ENCODE peak calls at places on chromosomes 13 and 19, in nine cellular contexts. C is astrocyte of the spinal cord; L is SK-N-MC; B is fibroblast of the aortic adventitia; A is breast epithelium; H is tibial artery; T is aorta; U is DND-41; P is CD4-positive, CD25-positive, alpha-beta regulatory T cell. K is an unnamed sample.

GRCh38 chr19:23440791-23441190 is 45.5 kb upstream of the ZNF91 start:
- DNase-seq in H (no peak), A (no peak), U (peak), C (no peak), B (no peak), T (no peak), P (no peak), L (no peak), K (no peak)

GRCh38 chr13:79427265-79427664 is 21.2 kb upstream of the RBM26 start:
- DNase-seq in T (no peak), H (no peak), L (no peak), A (no peak), P (no peak), C (no peak), B (no peak), U (no peak), K (no peak)

GRCh38 chr13:80123945-80124344 is 217.0 kb downstream of the SPRY2 start:
- DNase-seq in C (no peak), P (no peak), U (no peak), L (no peak), B (no peak), A (no peak), T (no peak), H (no peak), K (no peak)

GRCh38 chr13:51259359-51259645 is 37.1 kb downstream of the FAM124A start:
- DNase-seq in T (no peak), L (no peak), H (no peak), B (no peak), P (no peak), U (no peak), C (no peak), A (no peak), K (no peak)

GRCh38 chr19:11191934-11192333 is 5.4 kb downstream of the KANK2 start:
- DNase-seq in C (no peak), L (no peak), P (no peak), T (no peak), U (no peak), H (no peak), A (no peak), B (no peak), K (no peak)

GRCh38 chr19:21848706-21849105 is 12.7 kb upstream of the ZNF43 start:
- DNase-seq in A (no peak), H (no peak), L (no peak), P (no peak), T (no peak), B (no peak), U (no peak), C (no peak), K (no peak)

GRCh38 chr19:51341976-51342580 is at the start of gene VSIG10L:
- DNase-seq in T (no peak), A (no peak), P (no peak), C (no peak), L (no peak), B (no peak), U (no peak), H (no peak), K (no peak)

GRCh38 chr13:27654059-27654458 is 32.4 kb downstream of the POLR1D start:
- DNase-seq in L (no peak), P (no peak), C (no peak), U (no peak), H (no peak), B (no peak), A (no peak), T (no peak), K (no peak)

GRCh38 chr13:20945952-20946383 is 43.4 kb upstream of the XPO4 start:
- DNase-seq in C (no peak), H (peak), P (no peak), B (no peak), A (no peak), U (peak), T (peak), L (no peak), K (no peak)

GRCh38 chr13:42114278-42114677 is 65.8 kb downstream of the DGKH start:
- DNase-seq in P (no peak), H (no peak), L (no peak), U (no peak), A (no peak), C (no peak), B (no peak), T (no peak), K (no peak)

GRCh38 chr19:897442-898039 is 4.3 kb downstream of the RNU6-9 start:
- DNase-seq in L (no peak), A (no peak), P (no peak), C (no peak), T (no peak), H (no peak), U (no peak), B (no peak), K (no peak)

GRCh38 chr19:37370880-37371661 is at the start of gene ZNF527:
- DNase-seq in L (peak), B (peak), T (peak), U (peak), C (peak), H (peak), A (peak), P (peak), K (peak)

GRCh38 chr13:21849323-21849722 is 178.4 kb downstream of the FGF9 start:
- DNase-seq in C (no peak), U (peak), P (peak), A (no peak), T (no peak), H (no peak), B (peak), L (no peak), K (peak)

GRCh38 chr13:70568571-70568970 is 460.3 kb upstream of the KLHL1 start:
- DNase-seq in U (no peak), T (no peak), A (no peak), C (peak), P (no peak), L (peak), B (peak), H (no peak), K (peak)

GRCh38 chr19:6616011-6616410 is 25.1 kb upstream of the CD70 start:
- DNase-seq in H (no peak), C (peak), A (no peak), B (peak), T (no peak), L (no peak), P (no peak), U (no peak), K (peak)

GRCh38 chr13:43878897-43879322 is 630 bp downstream of the CCDC122 start:
- DNase-seq in C (peak), L (no peak), T (peak), U (no peak), B (peak), H (peak), A (peak), P (no peak), K (peak)

GRCh38 chr13:50934735-50935419 is 25.3 kb downstream of the RNASEH2B start:
- DNase-seq in L (no peak), A (no peak), C (no peak), U (no peak), B (no peak), P (no peak), T (no peak), H (no peak), K (no peak)

GRCh38 chr13:110875243-110875642 is 39.6 kb downstream of the ANKRD10 start:
- DNase-seq in P (no peak), C (no peak), L (no peak), B (no peak), A (no peak), U (no peak), H (no peak), T (no peak), K (no peak)

GRCh38 chr13:111638233-111638632 is 317.8 kb downstream of the TEX29 start:
- DNase-seq in C (no peak), P (no peak), T (no peak), U (no peak), B (no peak), A (no peak), L (no peak), H (no peak), K (no peak)

GRCh38 chr13:43132911-43133310 is 109.5 kb downstream of the DNAJC15 start:
- DNase-seq in T (no peak), C (no peak), A (no peak), U (no peak), H (no peak), L (no peak), B (no peak), P (no peak), K (no peak)

GRCh38 chr19:11673608-11674041 is 65.1 kb downstream of the ZNF823 start:
- DNase-seq in L (no peak), A (peak), H (peak), C (peak), B (peak), T (peak), P (no peak), U (peak), K (peak)

GRCh38 chr13:78228940-78229339 is 310.3 kb upstream of the EDNRB start:
- DNase-seq in B (no peak), H (no peak), T (no peak), P (no peak), A (no peak), U (no peak), L (no peak), C (peak), K (no peak)

GRCh38 chr19:38888876-38889275 is 10.5 kb downstream of the SIRT2 start:
- DNase-seq in P (no peak), C (no peak), U (no peak), H (no peak), B (no peak), A (no peak), T (no peak), L (no peak), K (no peak)

GRCh38 chr19:34430738-34431625 is 2.8 kb downstream of the UBA2 start:
- DNase-seq in T (no peak), A (no peak), B (peak), L (peak), U (peak), P (peak), C (peak), H (no peak), K (peak)

GRCh38 chr13:70249332-70250064 is 141.2 kb upstream of the KLHL1 start:
- DNase-seq in L (no peak), B (no peak), C (peak), U (no peak), T (no peak), H (no peak), P (no peak), A (no peak), K (no peak)

DNA sequence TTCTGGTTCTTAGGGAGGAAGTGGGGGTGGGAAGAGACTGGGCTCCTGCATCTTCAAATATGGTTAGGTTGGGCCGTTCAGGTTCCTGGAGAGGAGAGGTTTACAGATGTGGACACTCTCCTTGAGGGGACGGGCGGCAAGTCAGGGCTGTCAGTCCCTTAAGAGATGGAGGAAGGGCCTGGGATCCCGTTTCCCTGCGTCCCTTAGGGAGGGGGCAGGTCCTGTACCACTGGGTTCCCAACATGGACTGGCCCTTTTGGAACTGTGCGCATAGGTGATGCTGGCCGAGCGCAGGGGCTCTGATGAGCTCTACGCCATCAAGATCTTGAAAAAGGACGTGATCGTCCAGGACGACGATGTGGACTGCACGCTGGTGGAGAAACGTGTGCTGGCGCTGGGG is 10.9 kb upstream of the CACNG7 start:
- DNase-seq in T (no peak), L (no peak), B (no peak), H (no peak), P (no peak), C (no peak), U (no peak), A (no peak), K (no peak)
- H3K4me3 ChIP-seq in T (no peak), L (no peak), B (no peak), H (no peak), P (no peak), C (no peak), U (no peak), A (no peak), K (no peak)

GRCh38 chr19:47130120-47130588 is 481 bp upstream of the SAE1 start:
- DNase-seq in B (no peak), A (no peak), P (no peak), L (no peak), C (no peak), T (no peak), U (no peak), H (no peak), K (no peak)

GRCh38 chr19:47130589-47131168 is at the start of gene SAE1:
- DNase-seq in C (peak), P (peak), B (peak), H (peak), U (peak), L (no peak), A (peak), T (peak), K (peak)

GRCh38 chr19:47133021-47133471 is 2.4 kb downstream of the SAE1 start:
- DNase-seq in T (no peak), A (no peak), C (no peak), P (no peak), L (no peak), U (no peak), H (no peak), B (no peak), K (no peak)

GRCh38 chr19:47134533-47134932 is 3.9 kb downstream of the SAE1 start:
- DNase-seq in C (no peak), P (no peak), T (no peak), A (no peak), L (no peak), B (no peak), U (no peak), H (no peak), K (no peak)

DNA sequence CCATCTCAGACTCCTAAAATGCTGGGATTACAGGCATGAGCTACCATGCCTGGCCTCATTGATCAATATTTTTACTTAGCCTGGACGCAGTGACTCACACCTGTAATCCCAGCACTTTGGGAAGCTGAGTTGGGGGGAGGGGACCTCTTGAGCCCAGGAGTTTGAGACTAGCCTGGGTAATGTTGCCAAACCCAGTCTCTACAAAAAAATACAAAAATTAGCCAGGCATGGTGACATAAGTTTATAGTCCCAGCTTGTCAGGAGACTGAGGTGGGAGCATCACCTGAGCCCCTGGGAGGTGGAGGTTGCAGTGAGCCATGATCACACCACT is 1.9 kb downstream of the SAE1 start:
- DNase-seq in A (no peak), U (no peak), T (no peak), L (no peak), P (no peak), C (no peak), H (no peak), B (no peak), K (no peak)
- H3K4me3 ChIP-seq in A (no peak), U (no peak), T (no peak), L (peak), P (no peak), C (no peak), H (no peak), B (no peak), K (no peak)

DNA sequence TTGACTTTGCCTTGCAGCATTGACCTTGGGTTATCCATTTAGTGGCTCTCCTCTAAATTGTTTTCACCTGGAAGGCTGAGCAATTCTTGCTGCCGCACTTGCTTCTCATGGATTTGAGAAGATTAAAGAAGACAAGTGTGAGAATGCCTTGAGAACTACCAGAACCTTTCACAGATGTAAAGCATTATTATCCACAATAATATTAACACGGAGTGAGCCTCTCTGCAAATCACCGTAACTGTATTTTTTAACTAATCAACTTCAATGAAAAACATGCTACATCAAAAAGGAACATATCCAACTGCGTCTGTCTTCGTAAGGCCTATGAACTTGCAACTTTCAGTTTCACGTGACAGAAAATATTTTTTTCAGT is 94.0 kb upstream of the RAP2A start:
- DNase-seq in P (no peak), A (no peak), H (no peak), T (no peak), C (no peak), L (no peak), U (no peak), B (peak), K (no peak)
- H3K4me3 ChIP-seq in P (peak), A (no peak), H (no peak), T (no peak), C (no peak), L (no peak), U (no peak), B (no peak), K (no peak)

GRCh38 chr13:99218545-99218944 is 17.9 kb downstream of the UBAC2 start:
- DNase-seq in B (peak), C (peak), A (no peak), L (no peak), U (no peak), T (no peak), H (no peak), P (no peak), K (no peak)
- H3K4me3 ChIP-seq in B (no peak), C (no peak), A (no peak), L (no peak), U (no peak), T (no peak), H (no peak), P (peak), K (no peak)

DNA sequence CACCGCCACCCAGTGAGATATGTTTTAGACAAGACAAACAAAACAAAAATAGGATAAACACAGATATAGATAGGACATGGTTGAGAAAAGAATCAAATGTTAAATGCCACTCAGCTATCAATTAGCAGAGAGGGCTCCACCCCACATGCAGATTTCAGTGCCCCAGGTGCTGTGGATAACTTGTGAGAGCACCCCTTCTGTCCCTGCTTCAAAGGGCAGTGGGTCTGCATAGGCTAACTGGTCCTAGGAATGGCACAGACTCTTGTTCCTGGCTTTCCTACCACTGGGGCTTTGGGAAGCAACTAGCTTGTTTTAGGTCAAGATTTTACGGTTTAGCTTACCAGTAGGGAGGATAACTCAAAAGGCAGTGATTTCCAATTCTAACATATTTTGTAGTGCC is 460.3 kb downstream of the TSHZ3 start:
- DNase-seq in U (no peak), P (no peak), A (no peak), L (no peak), B (no peak), T (no peak), C (no peak), H (no peak), K (no peak)
- H3K4me3 ChIP-seq in U (no peak), P (no peak), A (no peak), L (no peak), B (no peak), T (no peak), C (no peak), H (no peak), K (no peak)

GRCh38 chr13:75326173-75327131 is 155.5 kb downstream of the TBC1D4 start:
- DNase-seq in C (peak), H (no peak), B (peak), A (no peak), L (peak), P (peak), T (no peak), U (no peak), K (peak)
- H3K4me3 ChIP-seq in C (no peak), H (no peak), B (no peak), A (peak), L (peak), P (peak), T (no peak), U (no peak), K (no peak)